ENCODE peak calls at places on chromosomes 11 and 22, in five cellular contexts. One of them, this sample, is unnamed.

GRCh38 chr22:49503896-49504521 is 323.7 kb downstream of the BRD1 start:
- DNase-seq in heart left ventricle: no peak
- DNase-seq in A549: no peak
- DNase-seq in IMR-90: no peak
- DNase-seq in vagina: no peak
- DNase-seq in this sample: no peak

GRCh38 chr11:120079750-120080610 is 57.9 kb downstream of the TRIM29 start:
- DNase-seq in IMR-90: no peak
- DNase-seq in A549: no peak
- DNase-seq in vagina: no peak
- DNase-seq in heart left ventricle: no peak
- DNase-seq in this sample: no peak

GRCh38 chr11:33801821-33802413 is 27.6 kb upstream of the FBXO3 start:
- DNase-seq in IMR-90: no peak
- DNase-seq in heart left ventricle: no peak
- DNase-seq in vagina: no peak
- DNase-seq in A549: no peak
- DNase-seq in this sample: no peak

GRCh38 chr11:130118636-130119387 is 40.8 kb upstream of the ST14 start:
- DNase-seq in heart left ventricle: no peak
- DNase-seq in A549: no peak
- DNase-seq in vagina: no peak
- DNase-seq in IMR-90: no peak
- DNase-seq in this sample: no peak

GRCh38 chr11:73194593-73194992 is 23.5 kb upstream of the P2RY2 start:
- DNase-seq in A549: no peak
- DNase-seq in IMR-90: no peak
- DNase-seq in vagina: no peak
- DNase-seq in heart left ventricle: no peak
- DNase-seq in this sample: no peak

GRCh38 chr11:117932987-117933386 is 3.8 kb upstream of the TMPRSS13 start:
- DNase-seq in IMR-90: no peak
- DNase-seq in vagina: no peak
- DNase-seq in heart left ventricle: no peak
- DNase-seq in A549: no peak
- DNase-seq in this sample: no peak

GRCh38 chr11:32198053-32198452 is 107.2 kb downstream of the RCN1 start:
- DNase-seq in IMR-90: no peak
- DNase-seq in A549: no peak
- DNase-seq in heart left ventricle: no peak
- DNase-seq in vagina: no peak
- DNase-seq in this sample: no peak

GRCh38 chr11:2089536-2090165 is 49.5 kb downstream of the IGF2 start:
- DNase-seq in heart left ventricle: no peak
- DNase-seq in vagina: no peak
- DNase-seq in IMR-90: peak
- DNase-seq in A549: peak
- DNase-seq in this sample: no peak

GRCh38 chr22:41240377-41241132 is at the start of gene CHADL:
- DNase-seq in IMR-90: no peak
- DNase-seq in vagina: no peak
- DNase-seq in A549: no peak
- DNase-seq in heart left ventricle: no peak
- DNase-seq in this sample: no peak

GRCh38 chr11:108037636-108038035 is 28.9 kb downstream of the CUL5 start:
- DNase-seq in vagina: no peak
- DNase-seq in heart left ventricle: no peak
- DNase-seq in A549: no peak
- DNase-seq in IMR-90: peak
- DNase-seq in this sample: no peak

GRCh38 chr11:58786693-58787092 is 55.0 kb upstream of the GLYAT start:
- DNase-seq in vagina: no peak
- DNase-seq in A549: no peak
- DNase-seq in IMR-90: no peak
- DNase-seq in heart left ventricle: no peak
- DNase-seq in this sample: no peak

GRCh38 chr11:12767022-12767421 is 92.8 kb downstream of the TEAD1 start:
- DNase-seq in A549: no peak
- DNase-seq in vagina: no peak
- DNase-seq in heart left ventricle: no peak
- DNase-seq in IMR-90: no peak
- DNase-seq in this sample: no peak

GRCh38 chr22:45946805-45947600 is 30.0 kb downstream of the WNT7B start:
- DNase-seq in heart left ventricle: no peak
- DNase-seq in vagina: no peak
- DNase-seq in IMR-90: no peak
- DNase-seq in A549: no peak
- DNase-seq in this sample: no peak

GRCh38 chr11:125892994-125893393 is 5.5 kb downstream of the HYLS1 start:
- DNase-seq in vagina: no peak
- DNase-seq in A549: no peak
- DNase-seq in IMR-90: no peak
- DNase-seq in heart left ventricle: no peak
- DNase-seq in this sample: no peak

GRCh38 chr11:125287467-125288232 is 123.1 kb downstream of the PKNOX2 start:
- DNase-seq in heart left ventricle: peak
- DNase-seq in IMR-90: peak
- DNase-seq in A549: no peak
- DNase-seq in vagina: no peak
- DNase-seq in this sample: peak

GRCh38 chr11:64251986-64252837 is 882 bp downstream of the PLCB3 start:
- DNase-seq in vagina: no peak
- DNase-seq in A549: peak
- DNase-seq in IMR-90: no peak
- DNase-seq in heart left ventricle: peak
- DNase-seq in this sample: peak

GRCh38 chr22:37563153-37564081 is 3.1 kb downstream of the CDC42EP1 start:
- DNase-seq in IMR-90: peak
- DNase-seq in heart left ventricle: peak
- DNase-seq in A549: peak
- DNase-seq in vagina: no peak
- DNase-seq in this sample: peak

GRCh38 chr22:27213291-27213690 is 555.9 kb downstream of the MIAT start:
- DNase-seq in IMR-90: no peak
- DNase-seq in heart left ventricle: no peak
- DNase-seq in A549: no peak
- DNase-seq in vagina: no peak
- DNase-seq in this sample: no peak

GRCh38 chr11:111514216-111515031 is at the start of gene HOATZ:
- DNase-seq in vagina: no peak
- DNase-seq in heart left ventricle: no peak
- DNase-seq in A549: no peak
- DNase-seq in IMR-90: no peak
- DNase-seq in this sample: no peak

GRCh38 chr11:62612366-62613274 is at the start of the genes EML3 and ROM1:
- DNase-seq in A549: peak
- DNase-seq in IMR-90: peak
- DNase-seq in vagina: no peak
- DNase-seq in heart left ventricle: peak
- DNase-seq in this sample: peak

GRCh38 chr11:83971063-83971462 is 684.9 kb upstream of the CCDC90B start:
- DNase-seq in vagina: no peak
- DNase-seq in A549: no peak
- DNase-seq in heart left ventricle: no peak
- DNase-seq in IMR-90: peak
- DNase-seq in this sample: no peak

GRCh38 chr11:845872-846271 is 3.2 kb downstream of the TSPAN4 start:
- DNase-seq in heart left ventricle: no peak
- DNase-seq in vagina: no peak
- DNase-seq in A549: no peak
- DNase-seq in IMR-90: no peak
- DNase-seq in this sample: no peak

GRCh38 chr11:77101043-77101537 is 1.6 kb upstream of the OMP start:
- DNase-seq in IMR-90: peak
- DNase-seq in A549: peak
- DNase-seq in heart left ventricle: no peak
- DNase-seq in vagina: no peak
- DNase-seq in this sample: no peak

GRCh38 chr11:65646921-65647701 is 9.2 kb downstream of the SIPA1 start:
- DNase-seq in heart left ventricle: no peak
- DNase-seq in vagina: no peak
- DNase-seq in A549: peak
- DNase-seq in IMR-90: no peak
- DNase-seq in this sample: peak

DNA sequence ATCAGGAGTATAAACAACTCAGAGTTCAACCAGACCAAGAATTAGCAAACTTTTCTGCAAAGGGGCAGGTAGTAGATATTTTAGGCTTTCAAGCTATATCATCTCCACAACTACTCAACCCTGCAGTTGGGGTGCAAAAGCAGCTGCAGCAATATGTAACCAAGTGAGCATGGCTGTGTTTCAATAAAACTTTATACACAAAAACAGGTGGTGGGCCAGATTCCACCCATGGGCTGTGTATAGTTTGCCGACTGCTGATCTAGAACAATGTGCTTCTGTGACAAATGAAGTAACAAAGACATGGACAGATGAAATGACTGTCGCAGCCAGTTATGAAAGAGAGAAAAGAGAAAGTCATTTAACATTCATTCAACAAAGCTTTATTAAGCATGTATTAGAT is 77.1 kb upstream of the DRD2 start:
- DNase-seq in vagina: no peak
- DNase-seq in A549: no peak
- DNase-seq in heart left ventricle: no peak
- DNase-seq in IMR-90: no peak
- DNase-seq in this sample: no peak
- H3K27ac ChIP-seq in vagina: no peak
- H3K27ac ChIP-seq in A549: no peak
- H3K27ac ChIP-seq in heart left ventricle: no peak
- H3K27ac ChIP-seq in IMR-90: no peak
- H3K27ac ChIP-seq in this sample: no peak

DNA sequence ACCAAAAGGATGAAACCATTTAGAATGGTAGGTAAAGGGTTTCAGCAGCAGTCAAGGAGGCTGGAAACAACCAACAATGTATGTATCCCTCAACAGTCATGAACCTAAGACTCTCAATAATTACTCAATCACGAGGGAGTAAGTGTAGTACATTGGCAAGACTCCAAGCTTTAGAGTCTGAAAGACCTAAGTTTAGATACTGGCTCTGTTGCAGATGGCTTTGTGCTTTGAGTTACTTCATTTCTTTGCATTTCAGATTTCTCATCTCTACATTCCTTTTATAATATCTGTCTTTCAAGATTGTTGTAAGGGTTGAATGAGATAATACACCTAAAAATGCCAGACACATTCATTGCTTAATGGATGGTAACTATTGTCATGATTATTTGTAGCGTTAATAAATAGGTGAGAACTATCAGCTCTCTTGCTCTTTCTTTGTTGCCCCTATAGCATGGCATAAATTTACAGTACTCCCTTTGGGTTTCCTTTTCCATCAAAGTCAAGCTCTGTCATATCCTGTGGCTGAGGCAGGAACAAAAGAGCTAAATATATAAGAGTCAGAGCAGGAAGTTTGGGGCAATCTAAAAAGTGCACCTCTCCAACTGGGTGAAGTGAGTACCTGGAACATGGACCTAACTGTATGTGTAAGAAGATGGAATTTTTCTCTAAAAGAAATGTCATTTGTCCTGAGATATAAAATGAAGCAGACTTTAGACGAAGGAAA is 228.2 kb upstream of the ZC3H12C start:
- DNase-seq in A549: no peak
- DNase-seq in IMR-90: peak
- DNase-seq in vagina: no peak
- DNase-seq in heart left ventricle: no peak
- DNase-seq in this sample: no peak
- TF ChIP-seq POLR2A in A549: no peak
- TF ChIP-seq POLR2A in IMR-90: no peak
- TF ChIP-seq POLR2A in vagina: no peak
- TF ChIP-seq POLR2A in heart left ventricle: no peak
- TF ChIP-seq POLR2A in this sample: no peak

DNA sequence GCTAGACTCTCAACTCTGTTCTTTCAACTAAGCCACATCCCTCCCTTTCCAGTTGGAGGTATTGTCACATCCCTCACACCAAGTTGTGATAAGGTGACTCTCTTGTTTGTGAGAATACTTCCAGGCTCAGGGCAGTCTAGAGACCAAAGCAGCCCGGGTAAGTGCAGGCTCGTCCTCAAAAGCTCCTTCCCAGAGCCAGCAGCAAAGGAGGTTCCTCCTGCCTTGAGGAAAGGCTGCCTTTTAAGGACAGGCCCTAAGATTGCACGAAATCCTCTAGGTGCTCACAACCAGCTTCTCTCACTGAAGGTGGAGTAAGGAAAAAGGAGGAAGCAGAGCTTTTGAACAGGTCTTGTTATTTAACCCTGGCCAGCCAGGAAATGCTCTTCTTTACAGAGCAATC is 53.4 kb downstream of the SMCO4 start:
- DNase-seq in heart left ventricle: no peak
- DNase-seq in A549: no peak
- DNase-seq in IMR-90: no peak
- DNase-seq in vagina: no peak
- DNase-seq in this sample: no peak
- H3K27ac ChIP-seq in heart left ventricle: no peak
- H3K27ac ChIP-seq in A549: no peak
- H3K27ac ChIP-seq in IMR-90: no peak
- H3K27ac ChIP-seq in vagina: no peak
- H3K27ac ChIP-seq in this sample: no peak

DNA sequence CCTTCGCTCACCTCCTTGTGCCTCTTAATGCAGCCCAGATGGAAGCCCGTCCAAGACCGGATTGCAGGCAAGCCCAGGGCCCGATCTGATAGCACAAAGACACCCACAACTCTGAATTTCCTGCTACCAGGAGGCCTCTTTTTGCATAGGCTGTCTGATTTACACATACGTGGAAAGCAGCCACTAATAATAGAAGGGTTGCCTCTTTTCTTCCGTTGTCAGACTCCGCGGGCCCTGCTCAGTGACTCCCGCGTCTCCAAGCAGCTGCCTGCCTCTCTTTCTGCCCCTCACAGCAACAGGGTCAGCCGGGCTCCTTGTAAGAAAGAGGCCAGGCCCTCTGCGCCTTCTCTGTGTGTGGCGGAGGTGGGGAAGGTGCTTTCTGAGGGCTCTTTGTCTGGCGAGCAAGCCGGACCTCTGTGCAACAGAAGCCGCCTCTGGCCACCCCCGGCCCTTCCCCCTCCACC is 26.7 kb downstream of the FLI1 start:
- DNase-seq in IMR-90: no peak
- DNase-seq in vagina: no peak
- DNase-seq in A549: no peak
- DNase-seq in heart left ventricle: no peak
- DNase-seq in this sample: no peak
- TF ChIP-seq POLR2A in IMR-90: no peak
- TF ChIP-seq POLR2A in vagina: no peak
- TF ChIP-seq POLR2A in A549: no peak
- TF ChIP-seq POLR2A in heart left ventricle: no peak
- TF ChIP-seq POLR2A in this sample: no peak

GRCh38 chr22:32764330-32765116 is 37.0 kb upstream of the TIMP3 start:
- DNase-seq in vagina: no peak
- DNase-seq in A549: no peak
- DNase-seq in heart left ventricle: peak
- DNase-seq in IMR-90: peak
- DNase-seq in this sample: peak
- H3K27ac ChIP-seq in vagina: peak
- H3K27ac ChIP-seq in A549: no peak
- H3K27ac ChIP-seq in heart left ventricle: peak
- H3K27ac ChIP-seq in IMR-90: peak
- H3K27ac ChIP-seq in this sample: no peak

This sample was measured in ovary.